ENCODE peak calls at places on chromosomes 7 and 10, in ten cellular contexts. J is mesenchymal stem cell; M is RWPE2; A is sigmoid colon; N is CD8-positive, alpha-beta memory T cell; D is lower lobe of right lung; C is tibial artery; O is tibial nerve; Y is aorta; X is psoas muscle. F is an unnamed sample. For H3K4me1 and H3K9me3, the result is how much of the 10 kb centered on the place peaks cover.

GRCh38 chr10:90968448-90969086 is 47.7 kb upstream of the ANKRD1 start:
- DNase-seq in J (peak), M (no peak), A (no peak), N (no peak), D (no peak), C (no peak), O (no peak), Y (no peak), X (no peak), F (no peak)

GRCh38 chr7:56063500-56063881 is 595 bp upstream of the SUMF2 start:
- DNase-seq in J (no peak), M (no peak), A (no peak), N (no peak), D (no peak), C (no peak), O (no peak), Y (no peak), X (no peak), F (no peak)

GRCh38 chr10:78149193-78149592 is 115.5 kb downstream of the RPS24 start:
- DNase-seq in J (peak), M (no peak), A (no peak), N (no peak), D (no peak), C (no peak), O (no peak), Y (no peak), X (no peak), F (no peak)

GRCh38 chr10:69709366-69709941 is 79.4 kb downstream of the FAM241B start:
- DNase-seq in J (no peak), M (no peak), A (no peak), N (no peak), D (no peak), C (no peak), O (no peak), Y (no peak), X (no peak), F (no peak)

GRCh38 chr7:39535720-39536119 is 30.5 kb upstream of the YAE1 start:
- DNase-seq in J (no peak), M (no peak), A (no peak), N (no peak), D (no peak), C (no peak), O (no peak), Y (no peak), X (no peak), F (no peak)

GRCh38 chr7:96700516-96700915 is 9.1 kb downstream of the SEM1 start:
- DNase-seq in J (no peak), M (no peak), A (no peak), N (no peak), D (no peak), C (no peak), O (no peak), Y (no peak), X (no peak), F (no peak)

GRCh38 chr10:110150981-110151380 is 56.4 kb upstream of the MXI1 start:
- DNase-seq in J (no peak), M (no peak), A (no peak), N (no peak), D (no peak), C (no peak), O (no peak), Y (no peak), X (no peak), F (no peak)

GRCh38 chr10:67306588-67307205 is 380.9 kb downstream of the LRRTM3 start:
- DNase-seq in J (peak), M (no peak), A (no peak), N (no peak), D (no peak), C (no peak), O (no peak), Y (no peak), X (no peak), F (no peak)

GRCh38 chr7:37832194-37832593 is 16.2 kb upstream of the NME8 start:
- DNase-seq in J (no peak), M (peak), A (peak), N (no peak), D (peak), C (peak), O (peak), Y (peak), X (peak), F (no peak)

GRCh38 chr7:131370523-131370968 is 42.9 kb downstream of the MKLN1 start:
- DNase-seq in J (peak), M (no peak), A (no peak), N (no peak), D (no peak), C (no peak), O (no peak), Y (no peak), X (no peak), F (no peak)

GRCh38 chr10:44963772-44964633 is 4.4 kb downstream of the RASSF4 start:
- DNase-seq in J (peak), M (no peak), A (peak), N (no peak), D (peak), C (peak), O (peak), Y (no peak), X (peak), F (peak)

GRCh38 chr10:33421789-33422188 is 87.3 kb upstream of the NRP1 start:
- DNase-seq in J (peak), M (no peak), A (peak), N (no peak), D (no peak), C (peak), O (no peak), Y (peak), X (peak), F (no peak)

GRCh38 chr7:68245688-68246087 is 1249.1 kb downstream of the TYW1 start:
- DNase-seq in J (no peak), M (no peak), A (no peak), N (no peak), D (no peak), C (no peak), O (no peak), Y (no peak), X (no peak), F (no peak)

GRCh38 chr10:70558871-70559810 is 43.4 kb downstream of the PRF1 start:
- DNase-seq in J (peak), M (peak), A (peak), N (peak), D (peak), C (peak), O (no peak), Y (peak), X (no peak), F (no peak)

GRCh38 chr7:37908221-37908788 is 8.3 kb downstream of the SFRP4 start:
- DNase-seq in J (no peak), M (no peak), A (no peak), N (no peak), D (no peak), C (no peak), O (no peak), Y (no peak), X (no peak), F (no peak)

GRCh38 chr10:14601872-14602725 is 172.6 kb downstream of the FAM107B start:
- DNase-seq in J (peak), M (no peak), A (no peak), N (peak), D (peak), C (no peak), O (no peak), Y (no peak), X (no peak), F (no peak)

GRCh38 chr7:68706291-68706690 is 892.0 kb upstream of the AUTS2 start:
- DNase-seq in J (peak), M (no peak), A (no peak), N (no peak), D (no peak), C (no peak), O (no peak), Y (no peak), X (no peak), F (no peak)

GRCh38 chr7:116632349-116632748 is 39.6 kb upstream of the MET start:
- DNase-seq in J (peak), M (no peak), A (no peak), N (no peak), D (no peak), C (no peak), O (no peak), Y (no peak), X (no peak), F (no peak)

GRCh38 chr10:65670087-65670486 is 1255.7 kb upstream of the LRRTM3 start:
- DNase-seq in J (peak), M (no peak), A (no peak), N (no peak), D (no peak), C (no peak), O (no peak), Y (no peak), X (no peak), F (no peak)

GRCh38 chr7:116443101-116443523 is 56.4 kb upstream of the CAV2 start:
- DNase-seq in J (peak), M (no peak), A (no peak), N (no peak), D (no peak), C (no peak), O (no peak), Y (no peak), X (no peak), F (no peak)

GRCh38 chr10:79929409-79929904 is 19.4 kb downstream of the SFTPD start:
- DNase-seq in J (peak), M (no peak), A (peak), N (peak), D (peak), C (peak), O (peak), Y (peak), X (peak), F (peak)

GRCh38 chr7:99381664-99382075 is 7.1 kb downstream of the ARPC1B start:
- DNase-seq in J (no peak), M (no peak), A (no peak), N (no peak), D (no peak), C (no peak), O (no peak), Y (no peak), X (no peak), F (no peak)

GRCh38 chr10:47081264-47081663 is 170.0 kb downstream of the PTPN20 start:
- DNase-seq in J (no peak), M (no peak), A (no peak), N (no peak), D (no peak), C (no peak), O (no peak), Y (no peak), X (no peak), F (no peak)

GRCh38 chr7:106421181-106421762 is 136.5 kb upstream of the NAMPT start:
- DNase-seq in J (peak), M (no peak), A (peak), N (no peak), D (peak), C (peak), O (peak), Y (peak), X (peak), F (peak)

GRCh38 chr10:12063483-12063818 is 5.3 kb upstream of the DHTKD1 start:
- DNase-seq in J (no peak), M (no peak), A (no peak), N (no peak), D (no peak), C (peak), O (no peak), Y (no peak), X (no peak), F (no peak)

GRCh38 chr7:85587777-85588176 is 400.9 kb upstream of the SEMA3D start:
- DNase-seq in J (no peak), M (no peak), A (no peak), N (no peak), D (no peak), C (no peak), O (no peak), Y (no peak), X (no peak), F (no peak)

GRCh38 chr7:156504687-156505545 is 135.7 kb upstream of the RNF32 start:
- DNase-seq in J (no peak), M (no peak), A (no peak), N (no peak), D (no peak), C (no peak), O (no peak), Y (no peak), X (no peak), F (no peak)

GRCh38 chr7:12207046-12207445 is 4.0 kb upstream of the TMEM106B start:
- DNase-seq in J (no peak), M (no peak), A (no peak), N (no peak), D (no peak), C (no peak), O (no peak), Y (no peak), X (no peak), F (no peak)

GRCh38 chr7:5424689-5425506 is 1.3 kb upstream of the TNRC18 start:
- DNase-seq in J (peak), M (no peak), A (peak), N (no peak), D (peak), C (peak), O (peak), Y (peak), X (peak), F (no peak)

GRCh38 chr7:84176716-84177115 is 17.9 kb downstream of the SEMA3A start:
- DNase-seq in J (peak), M (no peak), A (no peak), N (no peak), D (no peak), C (no peak), O (no peak), Y (no peak), X (no peak), F (no peak)

GRCh38 chr10:15181576-15182156 is 13.2 kb upstream of the NMT2 start:
- DNase-seq in J (no peak), M (no peak), A (peak), N (no peak), D (no peak), C (no peak), O (no peak), Y (no peak), X (no peak), F (peak)

GRCh38 chr7:148575640-148576411 is 14.7 kb upstream of the C7orf33 start:
- DNase-seq in J (peak), M (no peak), A (peak), N (peak), D (peak), C (peak), O (peak), Y (peak), X (peak), F (no peak)

GRCh38 chr10:34273340-34273739 is 541.8 kb downstream of the PARD3 start:
- DNase-seq in J (no peak), M (no peak), A (no peak), N (no peak), D (no peak), C (no peak), O (no peak), Y (no peak), X (no peak), F (no peak)

GRCh38 chr10:103849880-103850571 is 5.3 kb downstream of the SH3PXD2A start:
- DNase-seq in J (peak), M (no peak), A (peak), N (no peak), D (no peak), C (peak), O (no peak), Y (no peak), X (peak), F (no peak)

GRCh38 chr7:151087247-151088018 is 1.2 kb downstream of the AGAP3 start:
- DNase-seq in J (peak), M (peak), A (peak), N (peak), D (peak), C (peak), O (no peak), Y (peak), X (peak), F (peak)

GRCh38 chr7:134188311-134188710 is 61.2 kb downstream of the LRGUK start:
- DNase-seq in J (no peak), M (no peak), A (no peak), N (no peak), D (no peak), C (no peak), O (no peak), Y (no peak), X (no peak), F (no peak)

GRCh38 chr10:105239311-105240215 is 598.5 kb downstream of the SORCS3 start:
- DNase-seq in J (no peak), M (no peak), A (no peak), N (no peak), D (no peak), C (no peak), O (no peak), Y (no peak), X (no peak), F (no peak)

GRCh38 chr7:39085590-39086049 is 107.9 kb downstream of the POU6F2 start:
- DNase-seq in J (peak), M (no peak), A (no peak), N (no peak), D (no peak), C (no peak), O (no peak), Y (no peak), X (no peak), F (no peak)

GRCh38 chr10:191703-192518 is 56.7 kb downstream of the ZMYND11 start:
- DNase-seq in J (peak), M (no peak), A (no peak), N (no peak), D (no peak), C (no peak), O (no peak), Y (no peak), X (peak), F (no peak)

GRCh38 chr7:139618482-139619366 is 95.2 kb downstream of the CLEC2L start:
- DNase-seq in J (peak), M (no peak), A (no peak), N (no peak), D (no peak), C (no peak), O (no peak), Y (no peak), X (no peak), F (no peak)

GRCh38 chr7:918118-918425 is 36.4 kb downstream of the ADAP1 start:
- DNase-seq in J (no peak), M (peak), A (peak), N (no peak), D (peak), C (peak), O (no peak), Y (peak), X (peak), F (peak)
- H3K4me1 ChIP-seq in J (under half), M (under half), A (under half), N (under half), D (under half), C (under half), O (under half), Y (under half), X (under half), F (under half)

GRCh38 chr10:6171891-6172354 is 30.8 kb upstream of the PFKFB3 start:
- DNase-seq in J (peak), M (no peak), A (peak), N (no peak), D (no peak), C (peak), O (no peak), Y (peak), X (peak), F (no peak)
- H3K27ac ChIP-seq in J (no peak), M (no peak), A (peak), N (no peak), D (peak), C (peak), O (peak), Y (no peak), X (peak), F (peak)

DNA sequence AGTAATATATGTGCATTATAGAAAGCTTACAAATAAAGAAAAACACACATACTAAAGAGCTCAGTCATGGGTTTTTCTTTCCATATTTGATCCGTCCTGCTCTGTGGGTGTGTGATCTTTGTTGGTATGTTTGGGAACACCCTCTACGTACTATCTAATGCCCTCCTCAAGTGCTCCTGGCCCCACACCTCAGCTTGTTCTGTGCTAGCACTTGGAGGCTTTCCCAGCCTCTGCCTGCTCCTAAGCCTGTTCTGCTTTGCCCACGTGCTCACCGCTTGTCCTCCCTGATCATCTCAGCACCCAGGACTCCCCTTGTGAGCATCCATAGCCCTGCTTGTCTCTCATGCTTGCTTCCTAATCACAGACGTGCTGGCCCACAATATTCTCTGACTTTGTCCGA is 198.2 kb upstream of the MKI67 start:
- DNase-seq in J (no peak), M (no peak), A (no peak), N (no peak), D (no peak), C (no peak), O (no peak), Y (no peak), X (no peak), F (no peak)
- H3K9me3 ChIP-seq in J (under half), M (under half), A (under half), N (under half), D (under half), C (under half), O (under half), Y (under half), X (under half), F (under half)

GRCh38 chr7:129830949-129831348 is 121.8 kb downstream of the UBE2H start:
- DNase-seq in J (no peak), M (no peak), A (no peak), N (no peak), D (no peak), C (no peak), O (no peak), Y (peak), X (no peak), F (no peak)
- H3K4me1 ChIP-seq in J (under half), M (under half), A (under half), N (under half), D (under half), C (under half), O (under half), Y (under half), X (under half), F (under half)

GRCh38 chr7:368651-369475 is 78.9 kb downstream of the FOXL3 start:
- DNase-seq in J (no peak), M (peak), A (peak), N (no peak), D (peak), C (peak), O (no peak), Y (peak), X (peak), F (no peak)

GRCh38 chr7:371119-371778 is 81.3 kb downstream of the FOXL3 start:
- DNase-seq in J (no peak), M (peak), A (peak), N (no peak), D (no peak), C (peak), O (peak), Y (peak), X (no peak), F (peak)

GRCh38 chr7:370775-371118 is 80.8 kb downstream of the FOXL3 start:
- DNase-seq in J (no peak), M (no peak), A (no peak), N (no peak), D (no peak), C (no peak), O (no peak), Y (peak), X (no peak), F (no peak)

GRCh38 chr7:369476-369980 is 79.6 kb downstream of the FOXL3 start:
- DNase-seq in J (no peak), M (peak), A (peak), N (no peak), D (no peak), C (peak), O (no peak), Y (peak), X (peak), F (peak)

DNA sequence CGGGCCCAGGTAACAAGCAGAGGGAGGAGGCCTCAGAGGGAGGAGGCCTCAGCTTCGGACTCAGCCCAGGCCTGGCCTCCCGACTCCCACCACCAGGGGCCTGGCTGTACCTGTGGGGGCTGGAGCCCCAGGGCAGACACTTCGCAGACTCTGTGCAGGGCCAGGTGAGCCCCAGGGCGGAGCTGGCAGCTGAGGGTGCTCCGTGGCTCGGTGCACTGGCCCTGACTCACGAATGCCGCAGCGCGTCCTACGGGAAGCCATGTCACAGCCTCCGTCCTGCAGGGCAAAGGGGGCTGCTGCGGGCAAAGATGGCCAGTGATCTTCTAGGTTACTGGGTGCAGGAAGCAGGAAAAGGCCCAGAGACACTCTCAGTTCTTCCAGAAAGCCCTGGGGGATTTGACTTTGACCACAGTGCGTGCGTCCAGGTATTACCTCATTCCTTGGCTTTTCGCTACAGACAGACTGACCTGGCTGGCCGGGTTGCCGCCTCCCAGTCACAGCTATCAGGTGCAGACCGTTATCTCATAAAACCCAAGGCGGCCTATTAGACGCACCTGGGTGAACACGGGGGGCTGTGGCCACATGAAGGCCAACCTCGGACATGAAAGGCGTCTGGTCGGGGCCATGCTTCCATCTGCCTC is 80.1 kb downstream of the FOXL3 start:
- DNase-seq in J (no peak), M (peak), A (peak), N (no peak), D (peak), C (peak), O (no peak), Y (peak), X (no peak), F (peak)
- H3K27ac ChIP-seq in J (no peak), M (peak), A (no peak), N (no peak), D (no peak), C (no peak), O (no peak), Y (no peak), X (no peak), F (no peak)

GRCh38 chr10:130337696-130338587 is 201.8 kb downstream of the GLRX3 start:
- DNase-seq in J (no peak), M (no peak), A (no peak), N (no peak), D (no peak), C (no peak), O (no peak), Y (no peak), X (no peak), F (no peak)
- H3K9me3 ChIP-seq in J (under half), M (under half), A (under half), N (under half), D (under half), C (under half), O (under half), Y (under half), X (under half), F (under half)

GRCh38 chr10:95542761-95543160 is 18.4 kb downstream of the SORBS1 start:
- DNase-seq in J (no peak), M (no peak), A (no peak), N (no peak), D (no peak), C (no peak), O (no peak), Y (no peak), X (no peak), F (no peak)
- H3K4me1 ChIP-seq in J (under half), M (under half), A (half or more), N (under half), D (under half), C (half or more), O (half or more), Y (under half), X (half or more), F (under half)

GRCh38 chr10:123995461-123996131 is 97.8 kb downstream of the CHST15 start:
- DNase-seq in J (peak), M (peak), A (peak), N (no peak), D (peak), C (peak), O (no peak), Y (peak), X (peak), F (no peak)
- H3K27ac ChIP-seq in J (peak), M (peak), A (peak), N (no peak), D (peak), C (peak), O (peak), Y (no peak), X (no peak), F (no peak)

F was measured in suprapubic skin.